ENCODE peak calls at places on chromosomes 3 and 15, in six cellular contexts. X is NCI-H345, N is ureter, W is GM12865, J is EL, R is T follicular helper cell. E is an unnamed sample.

GRCh38 chr15:62976301-62976842 is 66.2 kb upstream of the TPM1 start:
- DNase-seq in X (no peak), N (no peak), W (no peak), J (peak), R (no peak), E (no peak)

GRCh38 chr3:105647047-105647446 is 221.8 kb downstream of the CBLB start:
- DNase-seq in X (peak), N (no peak), W (no peak), J (peak), R (no peak), E (no peak)

GRCh38 chr3:110414851-110415250 is 656.8 kb upstream of the NECTIN3 start:
- DNase-seq in X (no peak), N (no peak), W (no peak), J (peak), R (no peak), E (no peak)

GRCh38 chr15:41013698-41014414 is 60.6 kb downstream of the CHAC1 start:
- DNase-seq in X (no peak), N (no peak), W (peak), J (no peak), R (no peak), E (no peak)

GRCh38 chr3:101466465-101467309 is 46.3 kb downstream of the SENP7 start:
- DNase-seq in X (no peak), N (peak), W (no peak), J (no peak), R (no peak), E (no peak)

GRCh38 chr3:49623071-49623470 is 51.1 kb upstream of the APEH start:
- DNase-seq in X (no peak), N (no peak), W (no peak), J (no peak), R (no peak), E (no peak)

GRCh38 chr3:25257026-25257425 is 171.0 kb upstream of the RARB start:
- DNase-seq in X (no peak), N (no peak), W (no peak), J (peak), R (no peak), E (no peak)

GRCh38 chr15:57522148-57522547 is 69.6 kb upstream of the MYZAP start:
- DNase-seq in X (peak), N (no peak), W (no peak), J (no peak), R (no peak), E (peak)

GRCh38 chr3:49701388-49702077 is 12.2 kb downstream of the RNF123 start:
- DNase-seq in X (no peak), N (no peak), W (no peak), J (no peak), R (no peak), E (no peak)

GRCh38 chr3:52326976-52327375 is 10.9 kb downstream of the DNAH1 start:
- DNase-seq in X (no peak), N (no peak), W (no peak), J (no peak), R (no peak), E (no peak)

GRCh38 chr3:170585008-170585936 is 603 bp downstream of the SLC7A14 start:
- DNase-seq in X (peak), N (no peak), W (no peak), J (peak), R (no peak), E (no peak)

GRCh38 chr3:133230191-133230590 is 169.7 kb upstream of the BFSP2 start:
- DNase-seq in X (peak), N (no peak), W (no peak), J (no peak), R (no peak), E (no peak)

GRCh38 chr3:51813539-51813938 is 34.5 kb upstream of the IQCF6 start:
- DNase-seq in X (no peak), N (no peak), W (no peak), J (no peak), R (no peak), E (peak)

GRCh38 chr15:76866716-76867321 is 38.3 kb downstream of the SCAPER start:
- DNase-seq in X (peak), N (no peak), W (peak), J (peak), R (no peak), E (no peak)

GRCh38 chr3:29889230-29889629 is 608.4 kb downstream of the RBMS3 start:
- DNase-seq in X (no peak), N (no peak), W (no peak), J (peak), R (no peak), E (no peak)

GRCh38 chr15:37517506-37517905 is 416.9 kb upstream of the TMCO5A start:
- DNase-seq in X (no peak), N (no peak), W (no peak), J (no peak), R (no peak), E (no peak)

E was measured in left lobe of liver.